ENCODE peak calls at places on chromosome 1, in eight cellular contexts. One of them, this sample, is unnamed.

GRCh38 chr1:245512181-245512888 is 357.6 kb downstream of the KIF26B start:
- DNase-seq in T-helper 2 cell: no peak
- DNase-seq in stimulated activated CD4-positive, alpha-beta T cell treated with anti-CD3 and anti-CD28 coated beads, Interleukin-15, amount 100 ng/mL, for 1 hour: no peak
- DNase-seq in SW 1271: no peak
- DNase-seq in iris pigment epithelial cell: peak; percentile 39
- DNase-seq in H1: no peak
- DNase-seq in NCI-H1417: peak; percentile 67
- DNase-seq in H7: no peak
- DNase-seq in this sample: no peak

GRCh38 chr1:71448444-71448843 is 367.6 kb upstream of the ZRANB2 start:
- DNase-seq in stimulated activated CD4-positive, alpha-beta T cell treated with anti-CD3 and anti-CD28 coated beads, Interleukin-15, amount 100 ng/mL, for 1 hour: no peak
- DNase-seq in T-helper 2 cell: no peak
- DNase-seq in H7: no peak
- DNase-seq in H1: no peak
- DNase-seq in iris pigment epithelial cell: no peak
- DNase-seq in NCI-H1417: no peak
- DNase-seq in SW 1271: no peak
- DNase-seq in this sample: no peak

GRCh38 chr1:85799734-85800133 is 91.5 kb upstream of the ZNHIT6 start:
- DNase-seq in T-helper 2 cell: no peak
- DNase-seq in iris pigment epithelial cell: no peak
- DNase-seq in H7: no peak
- DNase-seq in SW 1271: no peak
- DNase-seq in H1: no peak
- DNase-seq in stimulated activated CD4-positive, alpha-beta T cell treated with anti-CD3 and anti-CD28 coated beads, Interleukin-15, amount 100 ng/mL, for 1 hour: no peak
- DNase-seq in NCI-H1417: no peak
- DNase-seq in this sample: no peak

GRCh38 chr1:29636936-29637335 is 400.6 kb downstream of the PTPRU start:
- DNase-seq in H1: no peak
- DNase-seq in H7: no peak
- DNase-seq in iris pigment epithelial cell: no peak
- DNase-seq in stimulated activated CD4-positive, alpha-beta T cell treated with anti-CD3 and anti-CD28 coated beads, Interleukin-15, amount 100 ng/mL, for 1 hour: no peak
- DNase-seq in SW 1271: no peak
- DNase-seq in T-helper 2 cell: no peak
- DNase-seq in NCI-H1417: no peak
- DNase-seq in this sample: no peak

GRCh38 chr1:200129480-200129879 is 102.0 kb downstream of the NR5A2 start:
- DNase-seq in SW 1271: no peak
- DNase-seq in stimulated activated CD4-positive, alpha-beta T cell treated with anti-CD3 and anti-CD28 coated beads, Interleukin-15, amount 100 ng/mL, for 1 hour: no peak
- DNase-seq in iris pigment epithelial cell: no peak
- DNase-seq in H7: no peak
- DNase-seq in NCI-H1417: no peak
- DNase-seq in H1: no peak
- DNase-seq in T-helper 2 cell: no peak
- DNase-seq in this sample: no peak

GRCh38 chr1:213931804-213932203 is 56.0 kb upstream of the PROX1 start:
- DNase-seq in SW 1271: no peak
- DNase-seq in iris pigment epithelial cell: no peak
- DNase-seq in NCI-H1417: no peak
- DNase-seq in H1: peak; percentile 13
- DNase-seq in T-helper 2 cell: no peak
- DNase-seq in H7: peak; percentile 19
- DNase-seq in stimulated activated CD4-positive, alpha-beta T cell treated with anti-CD3 and anti-CD28 coated beads, Interleukin-15, amount 100 ng/mL, for 1 hour: no peak
- DNase-seq in this sample: no peak

GRCh38 chr1:2230781-2231666 is 2.9 kb downstream of the SKI start:
- DNase-seq in SW 1271: no peak
- DNase-seq in T-helper 2 cell: no peak
- DNase-seq in H1: no peak
- DNase-seq in H7: no peak
- DNase-seq in NCI-H1417: no peak
- DNase-seq in stimulated activated CD4-positive, alpha-beta T cell treated with anti-CD3 and anti-CD28 coated beads, Interleukin-15, amount 100 ng/mL, for 1 hour: no peak
- DNase-seq in iris pigment epithelial cell: peak; percentile 31
- DNase-seq in this sample: no peak

GRCh38 chr1:30668026-30668425 is 55.4 kb downstream of the MATN1 start:
- DNase-seq in H1: no peak
- DNase-seq in T-helper 2 cell: no peak
- DNase-seq in SW 1271: no peak
- DNase-seq in H7: no peak
- DNase-seq in iris pigment epithelial cell: peak; percentile 37
- DNase-seq in stimulated activated CD4-positive, alpha-beta T cell treated with anti-CD3 and anti-CD28 coated beads, Interleukin-15, amount 100 ng/mL, for 1 hour: no peak
- DNase-seq in NCI-H1417: no peak
- DNase-seq in this sample: no peak

GRCh38 chr1:78483903-78484302 is 6.9 kb upstream of the PTGFR start:
- DNase-seq in H1: no peak
- DNase-seq in H7: no peak
- DNase-seq in T-helper 2 cell: no peak
- DNase-seq in NCI-H1417: no peak
- DNase-seq in SW 1271: no peak
- DNase-seq in stimulated activated CD4-positive, alpha-beta T cell treated with anti-CD3 and anti-CD28 coated beads, Interleukin-15, amount 100 ng/mL, for 1 hour: no peak
- DNase-seq in iris pigment epithelial cell: peak; percentile 8
- DNase-seq in this sample: no peak

GRCh38 chr1:46527474-46528296 is 23.8 kb downstream of the KNCN start:
- DNase-seq in stimulated activated CD4-positive, alpha-beta T cell treated with anti-CD3 and anti-CD28 coated beads, Interleukin-15, amount 100 ng/mL, for 1 hour: peak; percentile 60
- DNase-seq in H1: peak; percentile 47
- DNase-seq in H7: peak; percentile 91
- DNase-seq in T-helper 2 cell: peak; percentile 30
- DNase-seq in iris pigment epithelial cell: peak; percentile 57
- DNase-seq in SW 1271: peak; percentile 7
- DNase-seq in NCI-H1417: peak; percentile 61
- DNase-seq in this sample: no peak

GRCh38 chr1:200558866-200559459 is 61.6 kb downstream of the KIF14 start:
- DNase-seq in T-helper 2 cell: no peak
- DNase-seq in stimulated activated CD4-positive, alpha-beta T cell treated with anti-CD3 and anti-CD28 coated beads, Interleukin-15, amount 100 ng/mL, for 1 hour: no peak
- DNase-seq in iris pigment epithelial cell: peak; percentile 73
- DNase-seq in SW 1271: no peak
- DNase-seq in H7: peak; percentile 19
- DNase-seq in NCI-H1417: no peak
- DNase-seq in H1: no peak
- DNase-seq in this sample: peak; percentile 41

This sample was measured in AG04450.